ENCODE peak calls at places on chromosomes 2 and 18, in five cellular contexts. E is HepG2, B is NT2/D1, O is GM12878, X is H1. R is an unnamed sample.
A peak's percentile ranks its signal among the peaks of the same experiment; 100 is the strongest.

GRCh38 chr2:29323961-29324360 is 208.7 kb downstream of the CLIP4 start:
- DNase-seq in O (no peak), E (no peak), X (no peak), B (no peak), R (no peak)

GRCh38 chr18:21115519-21116411 is 4.2 kb upstream of the ROCK1 start:
- DNase-seq in B (no peak), O (no peak), E (no peak), X (no peak), R (no peak)

GRCh38 chr2:211816739-211817138 is 721.9 kb downstream of the ERBB4 start:
- DNase-seq in X (no peak), B (no peak), O (no peak), E (no peak), R (no peak)

GRCh38 chr18:22705328-22705727 is 227.8 kb upstream of the RBBP8 start:
- DNase-seq in E (no peak), X (no peak), O (no peak), B (no peak), R (no peak)

GRCh38 chr2:189347540-189347939 is 93.7 kb upstream of the WDR75 start:
- DNase-seq in B (peak; percentile 13), O (peak; percentile 11), E (peak; percentile 56), X (no peak), R (peak; percentile 15)

GRCh38 chr2:215390550-215390913 is 45.3 kb downstream of the FN1 start:
- DNase-seq in O (no peak), B (no peak), E (no peak), X (no peak), R (no peak)

GRCh38 chr2:40332096-40332826 is 119.6 kb downstream of the SLC8A1 start:
- DNase-seq in B (no peak), X (no peak), O (no peak), E (no peak), R (no peak)

GRCh38 chr2:43347751-43348150 is 121.3 kb upstream of the ZFP36L2 start:
- DNase-seq in B (no peak), E (no peak), X (no peak), O (no peak), R (no peak)

GRCh38 chr2:204881519-204882111 is 336.3 kb downstream of the PARD3B start:
- DNase-seq in B (peak; percentile 5), X (no peak), O (no peak), E (no peak), R (no peak)

GRCh38 chr2:230714122-230714453 is 1.4 kb downstream of the CAB39 start:
- DNase-seq in B (no peak), E (peak; percentile 72), X (no peak), O (no peak), R (no peak)

GRCh38 chr2:192591617-192592016 is 396.9 kb upstream of the TMEFF2 start:
- DNase-seq in B (no peak), X (no peak), O (no peak), E (no peak), R (no peak)

GRCh38 chr2:241575624-241576292 is 17.2 kb downstream of the BOK start:
- DNase-seq in B (no peak), E (no peak), O (no peak), X (no peak), R (no peak)

DNA sequence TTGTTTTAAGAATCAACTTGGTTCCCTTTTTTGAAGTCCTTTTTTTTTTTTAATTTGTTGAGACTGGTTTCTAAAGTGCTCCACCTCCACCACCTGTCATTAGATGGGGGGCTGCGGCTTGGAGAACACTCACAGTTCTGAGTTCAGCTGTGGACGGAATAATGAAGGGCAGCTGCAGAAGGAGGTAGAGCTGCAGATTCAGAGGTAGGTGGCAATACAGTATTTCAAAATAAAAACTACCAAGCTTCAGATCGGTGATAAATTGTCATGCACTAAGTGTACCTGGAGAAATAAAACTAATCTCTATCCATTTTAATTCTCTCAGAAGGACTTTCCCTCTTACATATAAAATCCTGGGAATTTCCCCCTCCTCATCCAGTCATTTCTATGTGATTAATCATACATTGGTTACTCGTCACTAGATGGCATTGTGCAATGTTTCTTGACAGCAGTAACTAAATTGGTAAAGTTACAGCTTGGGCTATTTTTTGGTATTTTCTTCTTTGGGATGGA is 81.1 kb upstream of the SLC39A10 start:
- DNase-seq in E (peak; percentile 27), B (no peak), O (no peak), X (no peak), R (no peak)
- TF ChIP-seq SUZ12 in E (no peak), B (no peak), O (no peak), X (no peak), R (no peak)

DNA sequence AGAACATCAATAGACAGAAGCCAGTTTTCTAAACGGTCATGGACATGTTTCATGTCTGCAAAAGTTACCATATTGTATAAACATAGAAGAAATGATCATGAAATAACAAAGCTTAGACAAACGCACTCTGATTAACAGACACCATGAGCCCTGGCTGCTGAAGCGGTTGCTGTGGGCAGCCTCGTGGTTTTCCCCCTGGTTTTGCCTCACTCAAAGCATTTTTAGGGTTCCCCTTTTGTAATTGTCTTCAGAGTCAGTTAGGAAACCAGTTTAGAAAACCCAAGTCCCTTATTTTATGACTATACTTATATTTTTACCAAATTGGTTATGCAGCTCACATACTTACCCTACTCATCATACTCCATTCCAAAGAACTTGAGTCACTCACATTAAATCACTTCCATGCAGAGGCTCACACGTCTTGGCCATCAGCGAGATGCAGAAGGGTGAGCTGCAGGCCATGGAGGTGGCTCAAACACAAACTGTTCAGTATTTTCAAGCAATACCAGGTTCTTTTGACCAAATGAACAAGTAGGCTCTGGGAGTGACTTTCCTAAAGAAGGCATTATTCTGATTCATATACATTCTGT is 105.6 kb upstream of the SALL3 start:
- DNase-seq in X (no peak), O (no peak), B (no peak), E (no peak), R (no peak)
- TF ChIP-seq SUZ12 in X (no peak), O (no peak), B (no peak), E (no peak), R (no peak)

GRCh38 chr2:234725528-234726264 is 226.1 kb upstream of the SH3BP4 start:
- DNase-seq in B (no peak), O (no peak), X (no peak), E (peak; percentile 24), R (no peak)

GRCh38 chr2:234722176-234722575 is 225.3 kb upstream of the ARL4C start:
- DNase-seq in E (no peak), O (no peak), B (no peak), X (no peak), R (no peak)

GRCh38 chr2:234724850-234725249 is 227.0 kb upstream of the SH3BP4 start:
- DNase-seq in B (no peak), O (no peak), E (no peak), X (no peak), R (no peak)

GRCh38 chr2:234723400-234723799 is 226.5 kb upstream of the ARL4C start:
- DNase-seq in O (no peak), X (no peak), E (no peak), B (no peak), R (no peak)
- TF ChIP-seq SUZ12 in O (no peak), X (no peak), E (no peak), B (no peak), R (no peak)

DNA sequence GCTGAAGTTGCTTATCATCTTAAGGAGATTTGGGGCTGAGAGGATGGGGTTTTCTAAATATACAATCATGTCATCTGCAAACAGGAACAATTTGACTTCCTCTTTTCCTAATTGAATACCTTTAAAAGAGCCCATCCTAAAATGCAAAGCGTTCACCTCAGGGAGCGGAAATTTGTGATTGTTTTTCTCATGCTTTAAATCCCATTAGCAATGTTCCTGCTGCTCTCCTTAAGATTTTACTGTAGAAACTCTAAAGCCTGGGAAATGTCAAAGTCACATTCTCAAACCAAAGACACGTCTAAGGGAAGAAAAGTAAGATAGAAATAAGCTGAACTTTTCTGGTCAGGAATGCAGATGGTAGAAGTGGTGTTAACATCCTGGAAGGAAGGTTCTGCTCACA is 285.8 kb upstream of the MAP2 start:
- DNase-seq in X (no peak), O (no peak), E (no peak), B (peak; percentile 38), R (no peak)
- TF ChIP-seq SUZ12 in X (no peak), O (no peak), E (no peak), B (no peak), R (no peak)

GRCh38 chr2:85549826-85550225 is 10.9 kb downstream of the MAT2A start:
- DNase-seq in X (no peak), O (no peak), E (no peak), B (no peak), R (no peak)
- TF ChIP-seq SUZ12 in X (no peak), O (no peak), E (no peak), B (no peak), R (no peak)

GRCh38 chr2:101114268-101114783 is 36.9 kb downstream of the TBC1D8 start:
- DNase-seq in E (no peak), O (no peak), B (no peak), X (no peak), R (no peak)
- TF ChIP-seq SUZ12 in E (no peak), O (no peak), B (no peak), X (no peak), R (no peak)

GRCh38 chr18:49319590-49319989 is 140.9 kb downstream of the DYM start:
- DNase-seq in B (peak; percentile 1), E (no peak), X (peak; percentile 21), O (no peak), R (no peak)
- TF ChIP-seq SUZ12 in B (no peak), E (no peak), X (no peak), O (no peak), R (no peak)

GRCh38 chr2:1655461-1655860 is 88.9 kb downstream of the PXDN start:
- DNase-seq in E (no peak), X (no peak), B (no peak), O (no peak), R (no peak)

GRCh38 chr2:1654696-1655374 is 89.5 kb downstream of the PXDN start:
- DNase-seq in B (no peak), E (no peak), X (no peak), O (no peak), R (no peak)

GRCh38 chr2:1658394-1659151 is 85.7 kb downstream of the PXDN start:
- DNase-seq in E (no peak), B (no peak), O (no peak), X (no peak), R (no peak)

GRCh38 chr2:1656961-1657841 is 87.1 kb downstream of the PXDN start:
- DNase-seq in E (no peak), X (no peak), B (no peak), O (no peak), R (no peak)

GRCh38 chr2:1656326-1656960 is 87.9 kb downstream of the PXDN start:
- DNase-seq in E (no peak), O (no peak), B (no peak), X (no peak), R (no peak)
- TF ChIP-seq SUZ12 in E (no peak), O (no peak), B (no peak), X (no peak), R (no peak)